ENCODE peak calls at places on chromosomes 5 and 9, in six cellular contexts. One of them, this sample, is unnamed.

GRCh38 chr9:112764837-112765236 is 14.3 kb downstream of the SNX30 start:
- DNase-seq in astrocyte of the cerebellum: no peak
- DNase-seq in mucosa of gallbladder: no peak
- DNase-seq in GM12865: no peak
- DNase-seq in progenitor cell of endocrine pancreas: no peak
- DNase-seq in GM12892: no peak
- DNase-seq in this sample: no peak

GRCh38 chr9:135283621-135284020 is 196.0 kb upstream of the PPP1R26 start:
- DNase-seq in astrocyte of the cerebellum: no peak
- DNase-seq in mucosa of gallbladder: no peak
- DNase-seq in GM12865: no peak
- DNase-seq in progenitor cell of endocrine pancreas: no peak
- DNase-seq in GM12892: no peak
- DNase-seq in this sample: no peak

GRCh38 chr5:96096724-96097123 is 135.1 kb upstream of the ELL2 start:
- DNase-seq in astrocyte of the cerebellum: no peak
- DNase-seq in mucosa of gallbladder: no peak
- DNase-seq in GM12865: no peak
- DNase-seq in progenitor cell of endocrine pancreas: no peak
- DNase-seq in GM12892: no peak
- DNase-seq in this sample: no peak

GRCh38 chr9:89046832-89047231 is 55.6 kb downstream of the S1PR3 start:
- DNase-seq in astrocyte of the cerebellum: peak; percentile 50
- DNase-seq in mucosa of gallbladder: no peak
- DNase-seq in GM12865: no peak
- DNase-seq in progenitor cell of endocrine pancreas: no peak
- DNase-seq in GM12892: no peak
- DNase-seq in this sample: no peak

GRCh38 chr9:71814226-71814625 is 45.9 kb upstream of the CEMIP2 start:
- DNase-seq in astrocyte of the cerebellum: no peak
- DNase-seq in mucosa of gallbladder: no peak
- DNase-seq in GM12865: no peak
- DNase-seq in progenitor cell of endocrine pancreas: no peak
- DNase-seq in GM12892: no peak
- DNase-seq in this sample: no peak

GRCh38 chr9:90965911-90966290 is 164.3 kb downstream of the SYK start:
- DNase-seq in astrocyte of the cerebellum: no peak
- DNase-seq in mucosa of gallbladder: no peak
- DNase-seq in GM12865: no peak
- DNase-seq in progenitor cell of endocrine pancreas: no peak
- DNase-seq in GM12892: no peak
- DNase-seq in this sample: no peak

GRCh38 chr9:69157751-69158466 is 16.2 kb upstream of the TJP2 start:
- DNase-seq in astrocyte of the cerebellum: no peak
- DNase-seq in mucosa of gallbladder: no peak
- DNase-seq in GM12865: no peak
- DNase-seq in progenitor cell of endocrine pancreas: no peak
- DNase-seq in GM12892: no peak
- DNase-seq in this sample: no peak

GRCh38 chr5:108148715-108149139 is 233.2 kb downstream of the FBXL17 start:
- DNase-seq in astrocyte of the cerebellum: peak; percentile 0
- DNase-seq in mucosa of gallbladder: no peak
- DNase-seq in GM12865: peak; percentile 15
- DNase-seq in progenitor cell of endocrine pancreas: no peak
- DNase-seq in GM12892: no peak
- DNase-seq in this sample: peak; percentile 25

GRCh38 chr9:37998881-37999311 is 70.1 kb downstream of the SHB start:
- DNase-seq in astrocyte of the cerebellum: no peak
- DNase-seq in mucosa of gallbladder: no peak
- DNase-seq in GM12865: no peak
- DNase-seq in progenitor cell of endocrine pancreas: no peak
- DNase-seq in GM12892: no peak
- DNase-seq in this sample: no peak

GRCh38 chr5:16265141-16265540 is 85.5 kb upstream of the MARCHF11 start:
- DNase-seq in astrocyte of the cerebellum: no peak
- DNase-seq in mucosa of gallbladder: no peak
- DNase-seq in GM12865: no peak
- DNase-seq in progenitor cell of endocrine pancreas: no peak
- DNase-seq in GM12892: no peak
- DNase-seq in this sample: no peak

GRCh38 chr5:159324097-159324760 is 6.1 kb downstream of the IL12B start:
- DNase-seq in astrocyte of the cerebellum: peak; percentile 70
- DNase-seq in mucosa of gallbladder: no peak
- DNase-seq in GM12865: no peak
- DNase-seq in progenitor cell of endocrine pancreas: no peak
- DNase-seq in GM12892: no peak
- DNase-seq in this sample: peak; percentile 77

GRCh38 chr5:7269591-7270274 is 126.2 kb upstream of the ADCY2 start:
- DNase-seq in astrocyte of the cerebellum: no peak
- DNase-seq in mucosa of gallbladder: no peak
- DNase-seq in GM12865: no peak
- DNase-seq in progenitor cell of endocrine pancreas: no peak
- DNase-seq in GM12892: no peak
- DNase-seq in this sample: no peak

GRCh38 chr9:89342213-89342612 is 23.9 kb downstream of the SECISBP2 start:
- DNase-seq in astrocyte of the cerebellum: no peak
- DNase-seq in mucosa of gallbladder: no peak
- DNase-seq in GM12865: no peak
- DNase-seq in progenitor cell of endocrine pancreas: no peak
- DNase-seq in GM12892: no peak
- DNase-seq in this sample: no peak

GRCh38 chr5:146380714-146381113 is 42.1 kb downstream of the POU4F3 start:
- DNase-seq in astrocyte of the cerebellum: no peak
- DNase-seq in mucosa of gallbladder: no peak
- DNase-seq in GM12865: no peak
- DNase-seq in progenitor cell of endocrine pancreas: no peak
- DNase-seq in GM12892: no peak
- DNase-seq in this sample: no peak

GRCh38 chr5:10301842-10302610 is 5.7 kb downstream of the CMBL start:
- DNase-seq in astrocyte of the cerebellum: no peak
- DNase-seq in mucosa of gallbladder: peak; percentile 94
- DNase-seq in GM12865: no peak
- DNase-seq in progenitor cell of endocrine pancreas: no peak
- DNase-seq in GM12892: no peak
- DNase-seq in this sample: no peak

GRCh38 chr9:37529111-37529510 is 43.4 kb downstream of the POLR1E start:
- DNase-seq in astrocyte of the cerebellum: no peak
- DNase-seq in mucosa of gallbladder: peak; percentile 25
- DNase-seq in GM12865: peak; percentile 65
- DNase-seq in progenitor cell of endocrine pancreas: no peak
- DNase-seq in GM12892: peak; percentile 59
- DNase-seq in this sample: no peak

GRCh38 chr5:32805966-32806626 is 95.0 kb downstream of the NPR3 start:
- DNase-seq in astrocyte of the cerebellum: peak; percentile 23
- DNase-seq in mucosa of gallbladder: no peak
- DNase-seq in GM12865: no peak
- DNase-seq in progenitor cell of endocrine pancreas: no peak
- DNase-seq in GM12892: no peak
- DNase-seq in this sample: peak; percentile 68

GRCh38 chr9:108776920-108777650 is 78.7 kb downstream of the ACTL7B start:
- DNase-seq in astrocyte of the cerebellum: peak; percentile 88
- DNase-seq in mucosa of gallbladder: no peak
- DNase-seq in GM12865: no peak
- DNase-seq in progenitor cell of endocrine pancreas: no peak
- DNase-seq in GM12892: no peak
- DNase-seq in this sample: no peak

GRCh38 chr9:94084314-94084713 is at the start of gene PTPDC1:
- DNase-seq in astrocyte of the cerebellum: peak; percentile 69
- DNase-seq in mucosa of gallbladder: no peak
- DNase-seq in GM12865: no peak
- DNase-seq in progenitor cell of endocrine pancreas: no peak
- DNase-seq in GM12892: no peak
- DNase-seq in this sample: peak; percentile 55

GRCh38 chr9:113577525-113578261 is 114.2 kb downstream of the RGS3 start:
- DNase-seq in astrocyte of the cerebellum: no peak
- DNase-seq in mucosa of gallbladder: no peak
- DNase-seq in GM12865: no peak
- DNase-seq in progenitor cell of endocrine pancreas: no peak
- DNase-seq in GM12892: no peak
- DNase-seq in this sample: no peak

GRCh38 chr5:42824347-42824976 is 12.8 kb upstream of the SELENOP start:
- DNase-seq in astrocyte of the cerebellum: no peak
- DNase-seq in mucosa of gallbladder: no peak
- DNase-seq in GM12865: no peak
- DNase-seq in progenitor cell of endocrine pancreas: no peak
- DNase-seq in GM12892: no peak
- DNase-seq in this sample: no peak

GRCh38 chr5:140133514-140134167 is 7.9 kb downstream of the IGIP start:
- DNase-seq in astrocyte of the cerebellum: no peak
- DNase-seq in mucosa of gallbladder: no peak
- DNase-seq in GM12865: no peak
- DNase-seq in progenitor cell of endocrine pancreas: no peak
- DNase-seq in GM12892: no peak
- DNase-seq in this sample: no peak

GRCh38 chr5:179605026-179605833 is 18.2 kb downstream of the HNRNPH1 start:
- DNase-seq in astrocyte of the cerebellum: no peak
- DNase-seq in mucosa of gallbladder: peak; percentile 53
- DNase-seq in GM12865: no peak
- DNase-seq in progenitor cell of endocrine pancreas: no peak
- DNase-seq in GM12892: no peak
- DNase-seq in this sample: no peak

GRCh38 chr5:937151-937924 is 44.7 kb downstream of the TRIP13 start:
- DNase-seq in astrocyte of the cerebellum: no peak
- DNase-seq in mucosa of gallbladder: no peak
- DNase-seq in GM12865: no peak
- DNase-seq in progenitor cell of endocrine pancreas: no peak
- DNase-seq in GM12892: no peak
- DNase-seq in this sample: no peak

GRCh38 chr9:125997510-125997823 is 250.3 kb downstream of the PBX3 start:
- DNase-seq in astrocyte of the cerebellum: no peak
- DNase-seq in mucosa of gallbladder: no peak
- DNase-seq in GM12865: no peak
- DNase-seq in progenitor cell of endocrine pancreas: no peak
- DNase-seq in GM12892: no peak
- DNase-seq in this sample: no peak

GRCh38 chr5:149114403-149115312 is 26.6 kb upstream of the ABLIM3 start:
- DNase-seq in astrocyte of the cerebellum: peak; percentile 73
- DNase-seq in mucosa of gallbladder: peak; percentile 58
- DNase-seq in GM12865: peak; percentile 56
- DNase-seq in progenitor cell of endocrine pancreas: peak; percentile 31
- DNase-seq in GM12892: no peak
- DNase-seq in this sample: peak; percentile 57

GRCh38 chr5:52607425-52607824 is 180.3 kb upstream of the ITGA1 start:
- DNase-seq in astrocyte of the cerebellum: no peak
- DNase-seq in mucosa of gallbladder: no peak
- DNase-seq in GM12865: no peak
- DNase-seq in progenitor cell of endocrine pancreas: no peak
- DNase-seq in GM12892: no peak
- DNase-seq in this sample: no peak

GRCh38 chr9:36759141-36759540 is 186.4 kb downstream of the MELK start:
- DNase-seq in astrocyte of the cerebellum: no peak
- DNase-seq in mucosa of gallbladder: no peak
- DNase-seq in GM12865: no peak
- DNase-seq in progenitor cell of endocrine pancreas: no peak
- DNase-seq in GM12892: no peak
- DNase-seq in this sample: no peak

GRCh38 chr5:31770157-31770556 is 131.2 kb downstream of the PDZD2 start:
- DNase-seq in astrocyte of the cerebellum: no peak
- DNase-seq in mucosa of gallbladder: no peak
- DNase-seq in GM12865: no peak
- DNase-seq in progenitor cell of endocrine pancreas: no peak
- DNase-seq in GM12892: no peak
- DNase-seq in this sample: no peak